ENCODE peak calls at places on chromosomes 3 and 15, in four cellular contexts. E, W, D and U are unnamed samples.

GRCh38 chr15:41583795-41584194 is 24.8 kb downstream of the TYRO3 start:
- DNase-seq in D (peak; percentile 62), W (no peak), E (no peak), U (no peak)

GRCh38 chr3:56061227-56061626 is 407.0 kb downstream of the ERC2 start:
- DNase-seq in W (no peak), E (no peak), D (no peak), U (no peak)

GRCh38 chr15:25481208-25481862 is 42.5 kb upstream of the UBE3A start:
- DNase-seq in D (no peak), E (no peak), W (no peak), U (peak; percentile 42)

GRCh38 chr15:40010681-40011080 is 28.3 kb downstream of the SRP14 start:
- DNase-seq in D (no peak), E (no peak), W (no peak), U (no peak)

GRCh38 chr3:129563850-129564535 is 21.0 kb downstream of the H1-8 start:
- DNase-seq in E (no peak), W (no peak), D (no peak), U (no peak)

GRCh38 chr3:10950476-10951294 is 41.9 kb upstream of the SLC6A1 start:
- DNase-seq in D (peak; percentile 25), W (peak; percentile 46), E (peak; percentile 64), U (peak; percentile 40)

GRCh38 chr3:184375747-184376495 is 2.1 kb downstream of the THPO start:
- DNase-seq in D (no peak), W (no peak), E (no peak), U (no peak)

GRCh38 chr3:39166932-39167532 is 13.6 kb upstream of the CSRNP1 start:
- DNase-seq in W (no peak), D (no peak), E (no peak), U (no peak)

GRCh38 chr3:78858910-78859309 is 908.9 kb downstream of the ROBO1 start:
- DNase-seq in W (no peak), D (no peak), E (no peak), U (no peak)

GRCh38 chr3:136232413-136232812 is 17.7 kb upstream of the PCCB start:
- DNase-seq in W (no peak), E (no peak), D (no peak), U (no peak)

GRCh38 chr15:98154863-98155262 is 194.4 kb downstream of the ARRDC4 start:
- DNase-seq in W (no peak), D (no peak), E (no peak), U (no peak)

GRCh38 chr15:56149071-56149470 is 94.6 kb downstream of the RFX7 start:
- DNase-seq in W (no peak), E (no peak), D (no peak), U (no peak)

GRCh38 chr3:65960087-65960486 is 78.6 kb downstream of the MAGI1 start:
- DNase-seq in D (no peak), W (no peak), E (no peak), U (no peak)

GRCh38 chr15:85327820-85328219 is 52.6 kb upstream of the AKAP13 start:
- DNase-seq in E (no peak), D (no peak), W (no peak), U (no peak)

GRCh38 chr3:175702956-175703355 is 843.8 kb downstream of the NAALADL2 start:
- DNase-seq in D (no peak), E (no peak), W (no peak), U (no peak)

GRCh38 chr3:197308591-197308990 is 10.2 kb upstream of the DLG1 start:
- DNase-seq in W (no peak), E (no peak), D (no peak), U (no peak)

GRCh38 chr3:40417845-40418543 is 31.0 kb downstream of the ENTPD3 start:
- DNase-seq in W (peak; percentile 76), E (no peak), D (no peak), U (no peak)

GRCh38 chr3:4830586-4830914 is 148.7 kb upstream of the BHLHE40 start:
- DNase-seq in E (no peak), W (no peak), D (no peak), U (no peak)

GRCh38 chr3:156867174-156867573 is 41.0 kb downstream of the LEKR1 start:
- DNase-seq in W (no peak), E (no peak), D (no peak), U (no peak)

GRCh38 chr3:133742351-133743091 is 3.7 kb upstream of the TF start:
- DNase-seq in W (no peak), E (peak; percentile 17), D (peak; percentile 97), U (no peak)

GRCh38 chr15:98333206-98333605 is 315.1 kb upstream of the IGF1R start:
- DNase-seq in D (no peak), W (no peak), E (no peak), U (no peak)

GRCh38 chr3:25747033-25747432 is 36.2 kb downstream of the NGLY1 start:
- DNase-seq in D (no peak), E (no peak), W (no peak), U (no peak)

GRCh38 chr3:25748189-25748588 is 35.1 kb downstream of the NGLY1 start:
- DNase-seq in D (no peak), W (no peak), E (no peak), U (no peak)

GRCh38 chr3:25751691-25752090 is 31.6 kb downstream of the NGLY1 start:
- DNase-seq in W (no peak), D (no peak), E (no peak), U (no peak)

DNA sequence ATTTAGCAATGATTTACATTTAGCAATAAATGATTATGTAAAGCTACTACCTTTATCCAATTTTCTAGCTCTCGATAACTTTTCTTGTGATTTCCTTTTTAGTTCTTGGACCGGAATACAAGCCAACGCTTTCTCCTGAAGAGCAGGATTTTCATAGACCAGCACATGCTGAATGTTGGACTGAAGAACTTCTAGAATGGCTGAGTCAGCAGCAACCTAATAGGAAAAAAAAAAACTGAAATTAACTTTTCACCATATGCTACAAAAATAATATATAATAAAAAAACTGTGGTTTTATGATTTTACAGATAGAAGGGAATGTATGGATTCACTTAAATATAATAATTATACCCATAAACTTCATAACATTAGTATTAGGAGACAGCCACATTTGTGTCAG is 32.2 kb downstream of the NGLY1 start:
- DNase-seq in W (no peak), E (no peak), D (no peak), U (no peak)
- TF ChIP-seq NR3C1 in W (no peak), E (no peak), D (no peak), U (no peak)

DNA sequence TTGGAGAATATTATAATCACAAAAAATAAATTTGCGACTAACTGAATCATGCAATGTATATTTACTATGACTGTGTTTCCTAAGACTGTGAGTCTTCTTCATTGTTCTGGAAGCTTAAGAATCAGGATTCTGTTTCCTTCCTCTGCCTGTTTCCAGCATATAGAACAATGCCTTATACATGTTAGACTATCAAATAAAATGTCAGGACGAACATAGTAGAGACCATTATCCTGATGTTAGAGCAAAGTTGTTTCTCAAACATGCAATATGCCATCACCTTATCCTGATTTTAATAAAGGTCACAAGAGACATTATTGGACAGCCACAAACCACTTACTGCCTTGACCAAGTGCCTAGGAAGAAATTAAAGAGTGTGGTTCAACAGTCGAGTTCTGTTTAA is 457.4 kb upstream of the AGTR1 start:
- DNase-seq in E (no peak), W (no peak), D (no peak), U (no peak)
- TF ChIP-seq NR3C1 in E (no peak), W (no peak), D (no peak), U (no peak)

GRCh38 chr3:181711325-181712135 is at the start of gene SOX2:
- DNase-seq in D (peak; percentile 67), W (peak; percentile 33), E (peak; percentile 89), U (peak; percentile 88)
- TF ChIP-seq NR3C1 in D (no peak), W (no peak), E (no peak), U (no peak)

GRCh38 chr3:112394008-112394616 is 61.2 kb downstream of the CD200 start:
- DNase-seq in W (no peak), D (no peak), E (no peak), U (no peak)

GRCh38 chr3:112395166-112395894 is 62.4 kb downstream of the CD200 start:
- DNase-seq in D (no peak), E (no peak), W (no peak), U (no peak)

GRCh38 chr3:112401617-112402016 is 68.7 kb downstream of the CD200 start:
- DNase-seq in E (no peak), W (no peak), D (no peak), U (no peak)

GRCh38 chr3:112399064-112399463 is 66.1 kb downstream of the CD200 start:
- DNase-seq in E (no peak), D (no peak), W (no peak), U (no peak)

DNA sequence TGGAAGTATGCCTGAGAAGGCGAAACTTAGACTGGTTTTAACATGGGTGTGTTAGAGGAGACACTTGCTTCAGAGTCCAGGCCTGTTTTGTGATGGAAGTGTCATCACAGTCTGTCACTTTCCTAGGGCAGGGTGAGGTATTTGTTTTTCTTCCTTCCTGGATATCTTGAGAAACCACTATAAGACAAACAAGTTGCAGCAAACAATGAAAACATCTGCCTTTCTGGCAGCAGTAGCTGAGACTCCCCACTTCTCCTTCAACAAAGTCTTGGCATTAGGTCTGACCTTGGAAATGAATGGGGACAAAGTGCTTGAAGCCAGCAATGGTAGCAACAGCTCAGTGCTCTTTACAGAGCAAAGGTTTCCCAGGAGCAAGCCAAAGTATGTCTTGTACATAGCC is 64.6 kb downstream of the CD200 start:
- DNase-seq in W (no peak), E (no peak), D (no peak), U (no peak)
- TF ChIP-seq NR3C1 in W (no peak), E (no peak), D (no peak), U (no peak)

DNA sequence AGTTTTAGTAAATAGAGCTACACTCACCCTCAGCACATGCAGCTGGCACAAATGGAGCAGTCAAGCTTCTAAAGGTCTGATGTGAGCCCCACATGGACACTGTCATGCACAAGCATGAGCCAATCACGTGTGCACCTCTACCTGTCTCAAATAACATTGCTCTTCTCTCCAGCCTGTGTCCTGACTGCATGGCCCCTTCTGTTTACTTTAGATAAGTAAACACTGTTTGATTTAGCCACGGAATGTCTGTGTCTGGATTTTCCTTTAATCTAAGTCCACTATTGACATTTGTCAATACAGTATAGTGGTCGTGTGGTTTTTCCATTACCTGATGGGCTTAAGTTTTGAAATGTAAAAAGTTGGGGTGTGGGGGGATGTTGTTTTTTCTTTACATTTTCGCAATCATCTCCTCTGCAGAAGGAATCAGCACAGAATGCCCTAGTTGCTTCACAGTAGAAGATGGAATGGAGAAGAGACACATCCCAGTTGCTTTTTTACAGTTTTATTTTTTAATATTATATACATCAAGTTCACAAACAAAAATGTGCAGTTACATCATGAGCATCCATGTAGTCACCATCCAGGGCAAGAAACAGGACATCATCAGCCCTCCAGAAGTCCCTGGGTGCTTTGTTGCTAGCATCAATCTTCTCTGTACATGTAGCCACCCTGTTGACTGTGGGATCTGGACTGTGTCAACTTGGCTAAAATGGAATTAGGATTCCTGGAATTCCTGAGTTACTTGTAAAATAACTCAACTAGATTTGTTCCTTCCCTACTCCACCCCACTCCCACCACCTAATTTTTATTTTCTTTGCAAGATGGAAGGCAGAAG is 146.1 kb downstream of the UACA start:
- DNase-seq in D (peak; percentile 98), E (no peak), W (no peak), U (no peak)
- TF ChIP-seq NR3C1 in D (no peak), E (no peak), W (no peak), U (no peak)

DNA sequence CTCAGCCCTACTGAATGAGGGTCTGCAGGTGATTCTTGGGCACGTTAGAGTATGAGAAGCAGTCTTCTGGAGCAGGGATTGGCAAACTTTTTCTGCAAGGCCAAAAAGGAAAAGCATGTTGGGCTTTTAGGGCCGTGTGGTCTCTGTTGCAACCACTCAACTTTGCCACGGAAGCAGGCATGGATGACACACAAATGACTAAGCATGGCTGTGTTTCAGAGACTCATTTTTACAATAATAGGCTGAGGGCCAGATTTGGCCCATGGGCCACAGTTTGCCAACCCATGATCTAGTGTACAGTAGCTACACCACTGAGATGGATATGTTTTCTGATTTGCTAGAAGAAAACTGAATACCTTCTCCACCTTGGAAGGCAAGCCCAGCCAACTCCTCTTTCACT is 66.1 kb upstream of the PRICKLE2 start:
- DNase-seq in W (no peak), D (no peak), E (peak; percentile 24), U (no peak)
- TF ChIP-seq NR3C1 in W (no peak), D (no peak), E (no peak), U (no peak)